ENCODE peak calls at places on chromosomes 16 and 17, in four cellular contexts. M is AG10803, V is AG04450, U is SIG-M5. Z is an unnamed sample.
A peak's percentile ranks its signal among the peaks of the same experiment; 100 is the strongest.

GRCh38 chr17:67689534-67690177 is 28.1 kb upstream of the NOL11 start:
- DNase-seq in M (peak; percentile 67), V (peak; percentile 21), U (peak; percentile 17), Z (peak; percentile 69)

GRCh38 chr17:8421571-8421970 is 14.1 kb upstream of the NDEL1 start:
- DNase-seq in M (peak; percentile 25), V (no peak), U (no peak), Z (no peak)

GRCh38 chr17:77441130-77441920 is 300.6 kb downstream of the SEC14L1 start:
- DNase-seq in U (peak; percentile 65), V (no peak), M (no peak), Z (peak; percentile 86)

GRCh38 chr17:49694847-49695697 is 12.7 kb downstream of the SLC35B1 start:
- DNase-seq in U (peak; percentile 40), M (peak; percentile 16), V (no peak), Z (peak; percentile 37)

GRCh38 chr16:19167710-19168172 is 299 bp upstream of the SYT17 start:
- DNase-seq in U (no peak), M (peak; percentile 27), V (no peak), Z (peak; percentile 73)

GRCh38 chr17:50219345-50219744 is 17.9 kb upstream of the COL1A1 start:
- DNase-seq in V (peak; percentile 56), M (peak; percentile 90), U (no peak), Z (peak; percentile 88)

GRCh38 chr17:78383725-78384471 is 5.4 kb downstream of the PGS1 start:
- DNase-seq in M (peak; percentile 100), U (no peak), V (peak; percentile 97), Z (peak; percentile 99)

GRCh38 chr16:27471661-27472060 is 69.7 kb downstream of the IL21R start:
- DNase-seq in U (no peak), V (no peak), M (no peak), Z (no peak)

GRCh38 chr17:45675012-45675411 is 109.1 kb upstream of the CRHR1 start:
- DNase-seq in V (no peak), M (no peak), U (no peak), Z (no peak)

GRCh38 chr16:11671271-11671670 is 3.0 kb downstream of the SNN start:
- DNase-seq in M (no peak), U (no peak), V (no peak), Z (no peak)

GRCh38 chr16:5206331-5206990 is 108.9 kb upstream of the EEF2KMT start:
- DNase-seq in V (no peak), M (no peak), U (no peak), Z (no peak)

GRCh38 chr17:63973930-63974593 is 1.3 kb upstream of the SCN4A start:
- DNase-seq in V (no peak), M (peak; percentile 28), U (no peak), Z (no peak)

GRCh38 chr16:53131363-53132071 is 76.7 kb downstream of the CHD9 start:
- DNase-seq in V (no peak), M (peak; percentile 47), U (no peak), Z (peak; percentile 57)

GRCh38 chr16:16021020-16021419 is 71.6 kb downstream of the ABCC1 start:
- DNase-seq in M (no peak), U (no peak), V (no peak), Z (no peak)

GRCh38 chr17:42285346-42286050 is 2.8 kb upstream of the STAT5A start:
- DNase-seq in V (no peak), U (no peak), M (no peak), Z (no peak)

GRCh38 chr17:14873540-14873939 is 391.6 kb downstream of the PMP22 start:
- DNase-seq in M (no peak), U (no peak), V (no peak), Z (no peak)

GRCh38 chr17:20952183-20952582 is 90.6 kb downstream of the USP22 start:
- DNase-seq in V (no peak), M (no peak), U (no peak), Z (no peak)

GRCh38 chr17:59425085-59425901 is 93.8 kb downstream of the YPEL2 start:
- DNase-seq in U (no peak), M (peak; percentile 82), V (no peak), Z (peak; percentile 81)

GRCh38 chr17:78278139-78278741 is 46.8 kb downstream of the TMEM235 start:
- DNase-seq in U (no peak), M (no peak), V (no peak), Z (peak; percentile 34)

GRCh38 chr16:65453646-65454045 is 331.8 kb upstream of the CDH11 start:
- DNase-seq in U (no peak), V (no peak), M (no peak), Z (no peak)

GRCh38 chr17:65564793-65565192 is 3.3 kb upstream of the AXIN2 start:
- DNase-seq in M (no peak), U (no peak), V (no peak), Z (no peak)

GRCh38 chr17:49567871-49568694 is 7.6 kb upstream of the NXPH3 start:
- DNase-seq in V (peak; percentile 16), M (peak; percentile 71), U (no peak), Z (peak; percentile 73)